ENCODE peak calls at places on chromosomes 2 and 18, in ten cellular contexts. S is ELR; T is WTC11; G is activated CD4-positive, alpha-beta memory T cell treated with anti-CD3 and anti-CD28 coated beads, Interleukin-2, amount 10 ng/mL, durations not matched to agents 7 days and 5 days; H is H7; J is activated gamma-delta T cell treated with Interleukin-2 at 50 U/mL for 16 hours; R is globus pallidus; B is IMR-90; E is activated effector memory CD4-positive, alpha-beta T cell treated with anti-CD3 and anti-CD28 coated beads, Interleukin-2, amount 50 U/mL, for 16 hours; F is activated CD4-positive, alpha-beta T cell treated with anti-CD3 and anti-CD28 coated beads for 24 hours. Q is an unnamed sample.

GRCh38 chr2:69089244-69089643 is 76.3 kb downstream of the ANTXR1 start:
- DNase-seq in S (no peak), T (no peak), G (no peak), H (no peak), J (no peak), R (no peak), B (peak; percentile 57), E (no peak), F (no peak), Q (no peak)

GRCh38 chr2:43714164-43714563 is 37.9 kb upstream of the C1GALT1C1L start:
- DNase-seq in S (peak; percentile 63), T (no peak), G (no peak), H (no peak), J (no peak), R (no peak), B (peak; percentile 85), E (no peak), F (no peak), Q (no peak)

GRCh38 chr2:47339745-47340541 is 63.0 kb upstream of the MSH2 start:
- DNase-seq in S (peak; percentile 84), T (no peak), G (no peak), H (no peak), J (no peak), R (no peak), B (peak; percentile 61), E (no peak), F (no peak), Q (peak; percentile 17)

GRCh38 chr2:25161055-25161781 is 7.2 kb downstream of the POMC start:
- DNase-seq in S (no peak), T (peak; percentile 43), G (peak; percentile 74), H (peak; percentile 79), J (peak; percentile 72), R (no peak), B (peak; percentile 4), E (peak; percentile 90), F (peak; percentile 61), Q (peak; percentile 75)

GRCh38 chr2:143946436-143947385 is 573.2 kb downstream of the ZEB2 start:
- DNase-seq in S (peak; percentile 36), T (no peak), G (no peak), H (no peak), J (no peak), R (no peak), B (no peak), E (no peak), F (no peak), Q (no peak)

GRCh38 chr2:90079374-90079773 is 1387.9 kb downstream of the RPIA start:
- DNase-seq in S (no peak), T (no peak), G (no peak), H (no peak), J (no peak), R (no peak), B (no peak), E (no peak), F (no peak), Q (no peak)

GRCh38 chr2:72886505-72887031 is 640 bp upstream of the SPR start:
- DNase-seq in S (no peak), T (no peak), G (no peak), H (no peak), J (no peak), R (no peak), B (no peak), E (no peak), F (no peak), Q (no peak)

GRCh38 chr2:106562826-106563594 is 75.8 kb downstream of the CD8B2 start:
- DNase-seq in S (no peak), T (peak; percentile 52), G (no peak), H (peak; percentile 50), J (no peak), R (no peak), B (no peak), E (no peak), F (no peak), Q (peak; percentile 22)

GRCh38 chr2:46200100-46200690 is 97.0 kb upstream of the EPAS1 start:
- DNase-seq in S (no peak), T (no peak), G (no peak), H (peak; percentile 7), J (no peak), R (no peak), B (peak; percentile 17), E (no peak), F (no peak), Q (no peak)

GRCh38 chr2:224778474-224778877 is 62.3 kb upstream of the CCDC195 start:
- DNase-seq in S (peak; percentile 58), T (peak; percentile 62), G (peak; percentile 65), H (peak; percentile 42), J (peak; percentile 62), R (peak; percentile 58), B (peak; percentile 60), E (peak; percentile 81), F (peak; percentile 47), Q (peak; percentile 32)

GRCh38 chr2:69827796-69828540 is 1.5 kb upstream of the GMCL1 start:
- DNase-seq in S (peak; percentile 44), T (no peak), G (no peak), H (no peak), J (no peak), R (no peak), B (no peak), E (no peak), F (no peak), Q (no peak)

GRCh38 chr2:27379383-27379839 is 1.1 kb downstream of the ZNF513 start:
- DNase-seq in S (no peak), T (no peak), G (no peak), H (no peak), J (no peak), R (no peak), B (no peak), E (no peak), F (no peak), Q (no peak)

GRCh38 chr18:24196764-24197163 is 57.9 kb downstream of the CABYR start:
- DNase-seq in S (no peak), T (no peak), G (no peak), H (no peak), J (no peak), R (no peak), B (no peak), E (no peak), F (no peak), Q (no peak)

GRCh38 chr18:6731197-6731596 is 1.7 kb downstream of the ARHGAP28 start:
- DNase-seq in S (no peak), T (no peak), G (no peak), H (no peak), J (no peak), R (no peak), B (peak; percentile 94), E (no peak), F (no peak), Q (peak; percentile 26)

GRCh38 chr18:62144338-62144737 is 42.5 kb downstream of the PIGN start:
- DNase-seq in S (no peak), T (no peak), G (no peak), H (no peak), J (no peak), R (no peak), B (no peak), E (no peak), F (no peak), Q (no peak)